ENCODE peak calls at places on chromosome 9, in seven cellular contexts. One of them, this sample, is unnamed.

GRCh38 chr9:92950359-92950955 is 3.1 kb downstream of the FGD3 start:
- DNase-seq in fibroblast of lung: no peak
- DNase-seq in GM23338: no peak
- DNase-seq in CD4-positive, alpha-beta T cell: no peak
- DNase-seq in H9: no peak
- DNase-seq in tibial nerve: no peak
- DNase-seq in esophagus squamous epithelium: no peak
- DNase-seq in this sample: no peak

GRCh38 chr9:125415583-125416443 is 154.2 kb downstream of the GAPVD1 start:
- DNase-seq in H9: no peak
- DNase-seq in CD4-positive, alpha-beta T cell: no peak
- DNase-seq in fibroblast of lung: no peak
- DNase-seq in tibial nerve: no peak
- DNase-seq in GM23338: no peak
- DNase-seq in esophagus squamous epithelium: no peak
- DNase-seq in this sample: no peak

GRCh38 chr9:112754578-112754977 is 4.0 kb downstream of the SNX30 start:
- DNase-seq in esophagus squamous epithelium: no peak
- DNase-seq in fibroblast of lung: peak
- DNase-seq in GM23338: no peak
- DNase-seq in H9: no peak
- DNase-seq in CD4-positive, alpha-beta T cell: peak
- DNase-seq in tibial nerve: no peak
- DNase-seq in this sample: no peak

GRCh38 chr9:70003786-70004185 is 39.9 kb upstream of the MAMDC2 start:
- DNase-seq in tibial nerve: no peak
- DNase-seq in esophagus squamous epithelium: no peak
- DNase-seq in H9: no peak
- DNase-seq in fibroblast of lung: peak
- DNase-seq in GM23338: no peak
- DNase-seq in CD4-positive, alpha-beta T cell: no peak
- DNase-seq in this sample: no peak

GRCh38 chr9:20884985-20885593 is 146.4 kb downstream of the HACD4 start:
- DNase-seq in CD4-positive, alpha-beta T cell: peak
- DNase-seq in GM23338: peak
- DNase-seq in tibial nerve: peak
- DNase-seq in esophagus squamous epithelium: no peak
- DNase-seq in fibroblast of lung: peak
- DNase-seq in H9: peak
- DNase-seq in this sample: peak

GRCh38 chr9:38388283-38389223 is 3.9 kb upstream of the ALDH1B1 start:
- DNase-seq in esophagus squamous epithelium: no peak
- DNase-seq in tibial nerve: peak
- DNase-seq in H9: no peak
- DNase-seq in GM23338: no peak
- DNase-seq in CD4-positive, alpha-beta T cell: no peak
- DNase-seq in fibroblast of lung: peak
- DNase-seq in this sample: peak

GRCh38 chr9:26882154-26882553 is 10.4 kb downstream of the CAAP1 start:
- DNase-seq in CD4-positive, alpha-beta T cell: no peak
- DNase-seq in H9: no peak
- DNase-seq in tibial nerve: no peak
- DNase-seq in esophagus squamous epithelium: no peak
- DNase-seq in fibroblast of lung: no peak
- DNase-seq in GM23338: no peak
- DNase-seq in this sample: no peak

GRCh38 chr9:13939129-13939528 is 374.8 kb downstream of the NFIB start:
- DNase-seq in CD4-positive, alpha-beta T cell: no peak
- DNase-seq in GM23338: no peak
- DNase-seq in tibial nerve: peak
- DNase-seq in fibroblast of lung: peak
- DNase-seq in H9: no peak
- DNase-seq in esophagus squamous epithelium: no peak
- DNase-seq in this sample: no peak

GRCh38 chr9:117411547-117411946 is 3.3 kb downstream of the ASTN2 start:
- DNase-seq in H9: peak
- DNase-seq in fibroblast of lung: peak
- DNase-seq in CD4-positive, alpha-beta T cell: no peak
- DNase-seq in GM23338: peak
- DNase-seq in tibial nerve: peak
- DNase-seq in esophagus squamous epithelium: no peak
- DNase-seq in this sample: peak

GRCh38 chr9:25260056-25260455 is 418.2 kb downstream of the TUSC1 start:
- DNase-seq in H9: no peak
- DNase-seq in fibroblast of lung: no peak
- DNase-seq in CD4-positive, alpha-beta T cell: no peak
- DNase-seq in GM23338: no peak
- DNase-seq in tibial nerve: no peak
- DNase-seq in esophagus squamous epithelium: no peak
- DNase-seq in this sample: no peak

GRCh38 chr9:4668604-4669003 is 2.3 kb upstream of the SPATA6L start:
- DNase-seq in esophagus squamous epithelium: no peak
- DNase-seq in GM23338: no peak
- DNase-seq in tibial nerve: no peak
- DNase-seq in H9: no peak
- DNase-seq in fibroblast of lung: no peak
- DNase-seq in CD4-positive, alpha-beta T cell: no peak
- DNase-seq in this sample: no peak

GRCh38 chr9:14379280-14379679 is 65.3 kb upstream of the NFIB start:
- DNase-seq in tibial nerve: no peak
- DNase-seq in H9: no peak
- DNase-seq in esophagus squamous epithelium: no peak
- DNase-seq in fibroblast of lung: no peak
- DNase-seq in GM23338: no peak
- DNase-seq in CD4-positive, alpha-beta T cell: no peak
- DNase-seq in this sample: no peak

GRCh38 chr9:127979015-127979332 is 1.8 kb downstream of the EEIG1 start:
- DNase-seq in fibroblast of lung: no peak
- DNase-seq in H9: no peak
- DNase-seq in CD4-positive, alpha-beta T cell: no peak
- DNase-seq in GM23338: no peak
- DNase-seq in tibial nerve: no peak
- DNase-seq in esophagus squamous epithelium: no peak
- DNase-seq in this sample: no peak

GRCh38 chr9:127977877-127978647 is 2.7 kb downstream of the EEIG1 start:
- DNase-seq in esophagus squamous epithelium: no peak
- DNase-seq in CD4-positive, alpha-beta T cell: no peak
- DNase-seq in tibial nerve: peak
- DNase-seq in GM23338: peak
- DNase-seq in H9: no peak
- DNase-seq in fibroblast of lung: peak
- DNase-seq in this sample: no peak

GRCh38 chr9:127980706-127981558 is at the start of gene EEIG1:
- DNase-seq in esophagus squamous epithelium: peak
- DNase-seq in fibroblast of lung: peak
- DNase-seq in H9: peak
- DNase-seq in CD4-positive, alpha-beta T cell: peak
- DNase-seq in tibial nerve: peak
- DNase-seq in GM23338: peak
- DNase-seq in this sample: peak

GRCh38 chr9:127980056-127980705 is 608 bp downstream of the EEIG1 start:
- DNase-seq in tibial nerve: no peak
- DNase-seq in H9: no peak
- DNase-seq in fibroblast of lung: no peak
- DNase-seq in esophagus squamous epithelium: no peak
- DNase-seq in GM23338: peak
- DNase-seq in CD4-positive, alpha-beta T cell: no peak
- DNase-seq in this sample: peak

DNA sequence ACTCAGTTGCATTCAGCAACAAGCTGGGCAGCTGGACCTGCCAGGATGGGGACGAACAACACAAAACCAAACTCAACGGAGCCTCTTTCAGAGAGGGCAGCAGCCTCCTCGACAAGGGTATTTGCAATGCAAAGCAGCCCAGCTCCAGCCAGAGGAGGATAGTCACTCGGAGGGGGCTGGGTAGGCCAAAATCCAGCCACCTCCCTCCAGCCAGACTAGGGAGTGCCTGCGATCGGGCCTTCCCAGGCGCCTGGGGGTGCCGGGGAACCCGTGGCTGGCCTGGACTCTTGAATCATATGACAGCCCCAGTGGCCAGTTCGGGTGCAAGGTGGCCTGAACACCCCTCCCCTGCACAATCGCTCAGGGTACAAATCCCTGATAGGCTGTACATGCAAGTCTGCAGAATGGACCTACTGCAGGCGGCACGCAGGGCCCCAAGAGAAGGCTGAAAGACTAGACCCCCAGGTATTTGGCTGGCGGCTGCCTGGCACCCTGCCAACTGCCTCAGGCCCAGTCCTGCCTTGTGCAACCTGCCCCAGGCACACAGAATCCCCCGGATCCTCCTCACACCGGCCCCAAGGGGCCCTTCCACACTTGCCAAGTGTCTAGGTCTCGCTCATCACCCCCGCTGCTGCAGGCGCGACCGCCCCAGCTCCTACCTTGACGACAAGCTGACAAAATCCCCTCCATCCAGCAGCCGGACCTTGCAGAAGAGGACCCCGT is 1.3 kb downstream of the EEIG1 start:
- DNase-seq in esophagus squamous epithelium: no peak
- DNase-seq in fibroblast of lung: peak
- DNase-seq in tibial nerve: no peak
- DNase-seq in H9: peak
- DNase-seq in GM23338: peak
- DNase-seq in CD4-positive, alpha-beta T cell: no peak
- DNase-seq in this sample: no peak
- H3K27ac ChIP-seq in esophagus squamous epithelium: peak
- H3K27ac ChIP-seq in fibroblast of lung: peak
- H3K27ac ChIP-seq in tibial nerve: peak
- H3K27ac ChIP-seq in H9: no peak
- H3K27ac ChIP-seq in GM23338: peak
- H3K27ac ChIP-seq in CD4-positive, alpha-beta T cell: peak
- H3K27ac ChIP-seq in this sample: peak

GRCh38 chr9:121169094-121169601 is 32.5 kb downstream of the RAB14 start:
- DNase-seq in CD4-positive, alpha-beta T cell: peak
- DNase-seq in GM23338: peak
- DNase-seq in H9: no peak
- DNase-seq in tibial nerve: peak
- DNase-seq in esophagus squamous epithelium: no peak
- DNase-seq in fibroblast of lung: no peak
- DNase-seq in this sample: no peak
- TF ChIP-seq CTCF in CD4-positive, alpha-beta T cell: peak
- TF ChIP-seq CTCF in GM23338: peak
- TF ChIP-seq CTCF in H9: peak
- TF ChIP-seq CTCF in tibial nerve: peak
- TF ChIP-seq CTCF in esophagus squamous epithelium: peak
- TF ChIP-seq CTCF in fibroblast of lung: peak
- TF ChIP-seq CTCF in this sample: peak

GRCh38 chr9:136270173-136270710 is 24.6 kb upstream of the QSOX2 start:
- DNase-seq in tibial nerve: no peak
- DNase-seq in CD4-positive, alpha-beta T cell: no peak
- DNase-seq in esophagus squamous epithelium: no peak
- DNase-seq in fibroblast of lung: no peak
- DNase-seq in H9: no peak
- DNase-seq in GM23338: no peak
- DNase-seq in this sample: no peak

GRCh38 chr9:136267261-136268111 is 21.9 kb upstream of the QSOX2 start:
- DNase-seq in fibroblast of lung: peak
- DNase-seq in CD4-positive, alpha-beta T cell: peak
- DNase-seq in H9: peak
- DNase-seq in tibial nerve: peak
- DNase-seq in GM23338: peak
- DNase-seq in esophagus squamous epithelium: peak
- DNase-seq in this sample: no peak

GRCh38 chr9:136268318-136268717 is 22.7 kb upstream of the QSOX2 start:
- DNase-seq in H9: peak
- DNase-seq in esophagus squamous epithelium: no peak
- DNase-seq in CD4-positive, alpha-beta T cell: no peak
- DNase-seq in fibroblast of lung: no peak
- DNase-seq in tibial nerve: no peak
- DNase-seq in GM23338: peak
- DNase-seq in this sample: peak

GRCh38 chr9:136265561-136266355 is 20.1 kb upstream of the QSOX2 start:
- DNase-seq in esophagus squamous epithelium: no peak
- DNase-seq in fibroblast of lung: no peak
- DNase-seq in CD4-positive, alpha-beta T cell: no peak
- DNase-seq in H9: no peak
- DNase-seq in GM23338: no peak
- DNase-seq in tibial nerve: no peak
- DNase-seq in this sample: peak

GRCh38 chr9:136268776-136269175 is 23.2 kb upstream of the QSOX2 start:
- DNase-seq in esophagus squamous epithelium: no peak
- DNase-seq in CD4-positive, alpha-beta T cell: no peak
- DNase-seq in fibroblast of lung: no peak
- DNase-seq in GM23338: no peak
- DNase-seq in H9: no peak
- DNase-seq in tibial nerve: no peak
- DNase-seq in this sample: peak
- H3K27ac ChIP-seq in esophagus squamous epithelium: no peak
- H3K27ac ChIP-seq in CD4-positive, alpha-beta T cell: no peak
- H3K27ac ChIP-seq in fibroblast of lung: no peak
- H3K27ac ChIP-seq in GM23338: no peak
- H3K27ac ChIP-seq in H9: no peak
- H3K27ac ChIP-seq in tibial nerve: no peak
- H3K27ac ChIP-seq in this sample: peak

GRCh38 chr9:131346559-131346958 is 47.3 kb upstream of the PRRC2B start:
- DNase-seq in esophagus squamous epithelium: no peak
- DNase-seq in H9: no peak
- DNase-seq in GM23338: no peak
- DNase-seq in tibial nerve: no peak
- DNase-seq in fibroblast of lung: no peak
- DNase-seq in CD4-positive, alpha-beta T cell: no peak
- DNase-seq in this sample: no peak

GRCh38 chr9:131348631-131349521 is 45.0 kb upstream of the PRRC2B start:
- DNase-seq in fibroblast of lung: no peak
- DNase-seq in GM23338: peak
- DNase-seq in CD4-positive, alpha-beta T cell: no peak
- DNase-seq in H9: peak
- DNase-seq in tibial nerve: no peak
- DNase-seq in esophagus squamous epithelium: no peak
- DNase-seq in this sample: peak

GRCh38 chr9:131349522-131349880 is 44.4 kb upstream of the PRRC2B start:
- DNase-seq in H9: no peak
- DNase-seq in CD4-positive, alpha-beta T cell: no peak
- DNase-seq in esophagus squamous epithelium: no peak
- DNase-seq in GM23338: no peak
- DNase-seq in tibial nerve: no peak
- DNase-seq in fibroblast of lung: no peak
- DNase-seq in this sample: no peak

GRCh38 chr9:131347376-131348020 is 46.4 kb upstream of the PRRC2B start:
- DNase-seq in tibial nerve: no peak
- DNase-seq in esophagus squamous epithelium: no peak
- DNase-seq in CD4-positive, alpha-beta T cell: no peak
- DNase-seq in GM23338: no peak
- DNase-seq in H9: no peak
- DNase-seq in fibroblast of lung: no peak
- DNase-seq in this sample: no peak

DNA sequence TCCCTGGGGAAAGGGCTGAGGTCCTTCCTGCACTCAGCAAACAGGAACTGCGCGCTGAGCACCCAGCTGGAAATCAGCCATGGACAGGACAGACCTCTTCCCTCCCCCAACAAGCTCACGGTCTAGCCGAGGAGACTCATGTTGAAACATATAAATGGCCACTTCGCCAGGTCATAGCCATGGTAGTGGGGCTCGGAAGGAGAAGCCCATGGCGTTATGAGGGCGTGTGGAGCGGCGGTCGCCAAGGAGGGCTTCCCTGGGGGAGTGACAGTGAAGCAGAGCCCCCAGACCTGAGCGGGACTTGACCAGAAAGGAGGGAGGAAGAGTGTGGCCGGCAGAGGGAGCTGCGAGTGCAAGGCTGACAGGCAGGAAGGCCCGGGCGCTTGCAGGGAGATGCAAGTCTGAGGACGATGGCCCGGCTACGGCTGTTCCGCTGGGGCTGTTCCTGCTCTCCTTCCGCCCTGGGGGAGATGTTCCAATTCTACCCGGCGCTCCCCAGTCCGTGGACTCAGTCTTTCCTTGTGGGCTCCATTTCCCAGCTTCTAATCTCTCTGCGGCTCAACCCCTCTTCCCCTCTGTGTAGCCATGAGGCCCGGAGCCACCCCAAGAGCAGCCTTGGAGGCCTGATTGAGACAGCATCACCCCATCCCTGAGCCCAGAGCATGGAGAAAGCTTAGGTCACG is 43.9 kb upstream of the PRRC2B start:
- DNase-seq in tibial nerve: peak
- DNase-seq in GM23338: peak
- DNase-seq in H9: peak
- DNase-seq in fibroblast of lung: peak
- DNase-seq in CD4-positive, alpha-beta T cell: peak
- DNase-seq in esophagus squamous epithelium: peak
- DNase-seq in this sample: peak
- TF ChIP-seq CTCF in tibial nerve: peak
- TF ChIP-seq CTCF in GM23338: peak
- TF ChIP-seq CTCF in H9: peak
- TF ChIP-seq CTCF in fibroblast of lung: peak
- TF ChIP-seq CTCF in CD4-positive, alpha-beta T cell: peak
- TF ChIP-seq CTCF in esophagus squamous epithelium: peak
- TF ChIP-seq CTCF in this sample: peak